ENCODE peak calls at places on chromosome 1, in five cellular contexts. C is HepG2, B is GM12878, E is H1, S is NT2/D1. Z is an unnamed sample.

GRCh38 chr1:175885247-175885646 is 141.9 kb upstream of the TNR start:
- DNase-seq in C (no peak), B (no peak), E (no peak), S (no peak), Z (no peak)

GRCh38 chr1:237570530-237570929 is 320.2 kb downstream of the ZP4 start:
- DNase-seq in C (no peak), B (no peak), E (no peak), S (peak), Z (peak)

GRCh38 chr1:233759665-233760064 is 144.8 kb upstream of the SLC35F3 start:
- DNase-seq in C (no peak), B (no peak), E (no peak), S (no peak), Z (no peak)

GRCh38 chr1:233183226-233184020 is 112.1 kb downstream of the PCNX2 start:
- DNase-seq in C (no peak), B (no peak), E (no peak), S (peak), Z (no peak)

GRCh38 chr1:14820320-14821085 is 222.0 kb downstream of the KAZN start:
- DNase-seq in C (no peak), B (no peak), E (no peak), S (no peak), Z (no peak)

GRCh38 chr1:26582836-26583460 is 53.4 kb downstream of the RPS6KA1 start:
- DNase-seq in C (no peak), B (peak), E (no peak), S (no peak), Z (no peak)

GRCh38 chr1:36533897-36534296 is 51.2 kb upstream of the CSF3R start:
- DNase-seq in C (no peak), B (no peak), E (no peak), S (no peak), Z (no peak)

GRCh38 chr1:16174261-16174871 is 18.5 kb upstream of the EPHA2 start:
- DNase-seq in C (no peak), B (no peak), E (no peak), S (no peak), Z (no peak)

GRCh38 chr1:216323344-216323743 is 99.9 kb downstream of the USH2A start:
- DNase-seq in C (no peak), B (no peak), E (no peak), S (no peak), Z (no peak)

GRCh38 chr1:152679454-152679853 is 4.4 kb downstream of the LCE2C start:
- DNase-seq in C (no peak), B (no peak), E (no peak), S (no peak), Z (no peak)

DNA sequence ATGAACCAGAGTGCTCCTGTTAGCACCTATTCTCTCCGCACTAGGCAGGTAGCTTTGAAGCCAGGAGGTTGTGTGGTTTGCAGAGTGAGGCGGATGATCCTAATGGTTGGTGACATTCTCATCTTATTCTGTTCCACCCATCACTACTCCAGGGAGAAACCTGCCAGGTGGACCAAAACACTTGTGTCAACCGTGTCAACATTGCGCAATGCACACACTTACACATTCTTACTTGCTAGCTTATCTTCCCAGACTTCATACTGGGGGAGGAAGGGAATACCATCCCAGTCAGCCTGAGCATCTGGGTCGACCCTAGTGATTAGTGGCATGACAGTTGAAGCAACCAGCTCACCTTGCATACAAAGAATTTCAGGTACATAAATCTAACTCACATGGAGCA is 236.9 kb downstream of the RPS6KC1 start:
- DNase-seq in C (peak), B (no peak), E (no peak), S (no peak), Z (no peak)
- TF ChIP-seq SUZ12 in C (no peak), B (no peak), E (no peak), S (no peak), Z (no peak)

GRCh38 chr1:94865369-94865768 is 45.2 kb downstream of the SLC44A3 start:
- DNase-seq in C (no peak), B (no peak), E (no peak), S (no peak), Z (no peak)

GRCh38 chr1:94866178-94866822 is 46.1 kb downstream of the SLC44A3 start:
- DNase-seq in C (no peak), B (no peak), E (no peak), S (no peak), Z (peak)

GRCh38 chr1:94863297-94863911 is 43.2 kb downstream of the SLC44A3 start:
- DNase-seq in C (no peak), B (no peak), E (no peak), S (no peak), Z (no peak)

GRCh38 chr1:94863919-94864318 is 43.8 kb downstream of the SLC44A3 start:
- DNase-seq in C (peak), B (no peak), E (no peak), S (no peak), Z (no peak)

DNA sequence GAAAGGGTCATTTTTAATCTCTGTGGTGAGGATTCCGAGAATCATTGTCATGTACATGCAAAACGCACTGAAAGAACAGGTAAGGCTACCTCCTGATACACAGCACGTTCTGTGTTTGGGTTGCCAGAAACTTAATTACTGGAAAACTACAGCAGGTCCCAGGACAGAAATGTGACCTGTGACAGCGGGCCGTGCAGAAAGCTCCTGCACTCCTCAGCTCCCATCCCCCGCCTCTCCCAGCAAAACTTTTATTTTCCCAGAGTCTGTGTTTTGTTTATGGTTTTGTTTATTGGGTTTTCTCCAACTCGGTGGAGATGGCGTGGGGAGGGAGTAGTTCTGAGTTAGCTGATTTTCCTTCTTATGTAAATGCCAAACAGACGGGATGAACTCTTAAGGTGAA is 44.7 kb downstream of the SLC44A3 start:
- DNase-seq in C (no peak), B (no peak), E (no peak), S (no peak), Z (no peak)
- TF ChIP-seq SUZ12 in C (no peak), B (no peak), E (no peak), S (no peak), Z (no peak)

GRCh38 chr1:116571215-116571919 is 541 bp upstream of the CD58 start:
- DNase-seq in C (no peak), B (no peak), E (no peak), S (no peak), Z (no peak)
- TF ChIP-seq SUZ12 in C (no peak), B (no peak), E (no peak), S (no peak), Z (no peak)

DNA sequence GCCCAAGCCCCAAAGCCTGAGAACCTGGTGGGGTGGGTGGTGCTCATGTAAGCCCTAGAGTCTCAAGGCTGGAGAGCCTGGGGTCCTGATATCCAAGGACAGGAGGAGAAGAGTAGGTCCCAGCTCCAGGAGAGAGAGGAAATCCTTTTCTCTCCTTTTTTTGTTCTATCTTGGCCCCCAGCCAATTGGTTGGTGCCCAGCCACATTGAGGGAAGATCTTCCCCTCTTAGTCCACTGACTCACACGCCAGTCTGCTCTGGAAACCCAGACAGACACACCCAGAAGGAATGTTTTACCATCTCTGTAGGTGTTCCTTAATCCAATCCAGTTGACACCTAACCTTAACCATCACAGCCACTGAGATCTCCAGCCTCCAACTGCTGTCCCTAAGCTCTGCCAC is 16.2 kb upstream of the LIN9 start:
- DNase-seq in C (no peak), B (no peak), E (no peak), S (no peak), Z (no peak)
- TF ChIP-seq SUZ12 in C (no peak), B (no peak), E (no peak), S (no peak), Z (no peak)

GRCh38 chr1:68142461-68142860 is 89.9 kb downstream of the WLS start:
- DNase-seq in C (no peak), B (no peak), E (no peak), S (no peak), Z (no peak)
- TF ChIP-seq SUZ12 in C (no peak), B (no peak), E (no peak), S (no peak), Z (no peak)

DNA sequence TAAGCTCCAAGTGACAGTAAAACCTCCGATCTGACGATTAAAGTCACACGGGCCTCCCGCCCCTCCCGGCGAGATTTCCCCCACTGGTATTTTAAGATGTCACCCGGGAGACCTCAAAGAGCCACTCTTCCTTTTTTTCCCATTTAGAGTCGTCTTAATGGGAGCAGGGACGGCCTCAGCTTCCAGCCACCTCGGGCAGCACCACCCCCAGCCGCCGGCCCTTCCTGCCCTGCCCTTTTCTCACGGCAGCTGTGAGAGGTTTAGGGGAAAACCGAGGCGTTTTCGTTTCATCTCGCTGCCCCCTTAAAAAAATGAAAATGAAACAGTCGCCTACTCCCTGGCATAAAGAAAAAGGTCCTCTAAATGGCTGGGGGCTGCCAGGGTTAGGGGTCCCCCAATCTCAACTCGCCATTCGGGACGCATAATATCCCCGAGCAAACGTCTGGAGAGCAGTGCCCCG is 1.4 kb downstream of the RUNX3 start:
- DNase-seq in C (no peak), B (no peak), E (no peak), S (no peak), Z (no peak)
- TF ChIP-seq SUZ12 in C (no peak), B (no peak), E (no peak), S (no peak), Z (no peak)

DNA sequence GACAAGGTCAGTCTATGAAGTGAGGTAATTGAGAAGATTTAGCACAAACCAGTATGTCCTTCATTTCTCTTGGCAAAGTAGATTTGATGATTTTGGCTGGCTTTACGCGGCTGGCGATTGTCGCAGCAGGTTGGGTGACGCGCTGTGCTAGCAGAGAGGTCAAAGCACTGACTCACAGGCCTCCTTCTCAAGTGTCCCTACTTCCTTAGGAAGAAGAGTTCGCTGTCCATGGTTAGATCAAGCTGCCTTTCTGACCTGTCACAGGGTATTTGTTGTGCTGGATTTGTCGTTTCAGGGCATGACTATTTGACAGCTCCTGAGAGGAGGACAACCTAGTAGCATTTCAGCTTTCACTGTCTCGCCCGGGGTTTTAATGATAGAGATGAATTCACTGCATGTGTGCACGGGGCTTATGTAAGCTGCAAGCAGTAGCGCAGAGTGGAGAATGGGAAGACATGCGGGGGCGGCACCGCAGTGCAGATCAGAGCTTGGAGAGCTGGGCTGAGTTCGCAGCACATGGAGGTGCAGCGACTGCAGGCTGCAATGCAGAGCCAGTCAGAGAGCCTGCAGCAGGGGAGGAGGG is 32.8 kb downstream of the XCL1 start:
- DNase-seq in C (no peak), B (no peak), E (no peak), S (no peak), Z (no peak)
- TF ChIP-seq SUZ12 in C (no peak), B (no peak), E (no peak), S (no peak), Z (no peak)

Z was measured in HEK293T.